ENCODE peak calls at places on chromosomes 12 and 14, in seven cellular contexts. L is CD4-positive, alpha-beta memory T cell; A is neural progenitor cell; J is body of pancreas; M is aorta; K is uterus; V is thoracic aorta. I is an unnamed sample.

GRCh38 chr12:106058256-106059182 is 80.2 kb downstream of the NUAK1 start:
- DNase-seq in L (no peak), A (no peak), J (no peak), M (no peak), K (no peak), V (no peak), I (no peak)

GRCh38 chr12:67006612-67007011 is 262.5 kb upstream of the CAND1 start:
- DNase-seq in L (no peak), A (no peak), J (no peak), M (no peak), K (no peak), V (no peak), I (no peak)

GRCh38 chr12:87689196-87689595 is 340.0 kb downstream of the C12orf50 start:
- DNase-seq in L (no peak), A (no peak), J (no peak), M (no peak), K (no peak), V (no peak), I (no peak)

GRCh38 chr12:46556105-46556559 is 183.6 kb upstream of the SLC38A2 start:
- DNase-seq in L (no peak), A (no peak), J (no peak), M (no peak), K (no peak), V (no peak), I (no peak)

GRCh38 chr12:122845865-122846621 is 10.8 kb downstream of the HIP1R start:
- DNase-seq in L (no peak), A (no peak), J (peak; percentile 16), M (no peak), K (no peak), V (no peak), I (no peak)

GRCh38 chr12:75452675-75453330 is 27.8 kb upstream of the GLIPR1 start:
- DNase-seq in L (no peak), A (no peak), J (no peak), M (no peak), K (no peak), V (no peak), I (no peak)

GRCh38 chr12:68675098-68675842 is 11.5 kb upstream of the NUP107 start:
- DNase-seq in L (peak; percentile 76), A (peak; percentile 30), J (no peak), M (no peak), K (no peak), V (no peak), I (no peak)

GRCh38 chr14:26191123-26191522 is 406.7 kb downstream of the NOVA1 start:
- DNase-seq in L (no peak), A (no peak), J (no peak), M (no peak), K (no peak), V (no peak), I (no peak)

GRCh38 chr12:54287316-54288157 is 7.0 kb downstream of the HNRNPA1 start:
- DNase-seq in L (no peak), A (no peak), J (no peak), M (no peak), K (no peak), V (no peak), I (no peak)

GRCh38 chr12:91181053-91181452 is 1.6 kb downstream of the DCN start:
- DNase-seq in L (no peak), A (no peak), J (no peak), M (no peak), K (no peak), V (no peak), I (no peak)

GRCh38 chr12:23694307-23694706 is 255.2 kb downstream of the SOX5 start:
- DNase-seq in L (no peak), A (no peak), J (no peak), M (no peak), K (no peak), V (no peak), I (no peak)

GRCh38 chr12:102645968-102646367 is 165.6 kb upstream of the IGF1 start:
- DNase-seq in L (no peak), A (no peak), J (no peak), M (no peak), K (no peak), V (no peak), I (no peak)

GRCh38 chr14:90388437-90388836 is 8.4 kb upstream of the CALM1 start:
- DNase-seq in L (no peak), A (peak; percentile 60), J (peak; percentile 70), M (no peak), K (no peak), V (no peak), I (no peak)

GRCh38 chr12:112190626-112191025 is 65.3 kb downstream of the TRAFD1 start:
- DNase-seq in L (no peak), A (no peak), J (peak; percentile 61), M (no peak), K (no peak), V (no peak), I (no peak)

GRCh38 chr12:49098035-49098451 is 3.4 kb upstream of the DHH start:
- DNase-seq in L (peak; percentile 60), A (peak; percentile 78), J (peak; percentile 47), M (peak; percentile 63), K (no peak), V (no peak), I (peak; percentile 48)

GRCh38 chr14:29056167-29056566 is 289.6 kb downstream of the FOXG1 start:
- DNase-seq in L (no peak), A (no peak), J (no peak), M (no peak), K (no peak), V (no peak), I (no peak)

GRCh38 chr14:52043690-52044089 is 25.2 kb downstream of the NID2 start:
- DNase-seq in L (no peak), A (peak; percentile 71), J (peak; percentile 33), M (no peak), K (no peak), V (no peak), I (no peak)

GRCh38 chr14:75084513-75084912 is 15.1 kb downstream of the ZC2HC1C start:
- DNase-seq in L (no peak), A (no peak), J (no peak), M (no peak), K (no peak), V (no peak), I (no peak)

GRCh38 chr14:31167032-31167431 is 40.6 kb downstream of the HECTD1 start:
- DNase-seq in L (no peak), A (no peak), J (no peak), M (no peak), K (no peak), V (no peak), I (no peak)

GRCh38 chr12:13443498-13443897 is 247.0 kb downstream of the EMP1 start:
- DNase-seq in L (no peak), A (no peak), J (no peak), M (no peak), K (no peak), V (no peak), I (no peak)

GRCh38 chr12:54412786-54413185 is 6.3 kb downstream of the ITGA5 start:
- DNase-seq in L (peak; percentile 53), A (no peak), J (no peak), M (peak; percentile 50), K (no peak), V (no peak), I (peak; percentile 69)

GRCh38 chr12:25253371-25254068 is 2.8 kb upstream of the KRAS start:
- DNase-seq in L (no peak), A (no peak), J (no peak), M (no peak), K (no peak), V (no peak), I (no peak)

GRCh38 chr12:45416161-45416560 is 200.3 kb downstream of the ANO6 start:
- DNase-seq in L (no peak), A (no peak), J (no peak), M (no peak), K (no peak), V (no peak), I (no peak)

GRCh38 chr14:73888971-73889370 is 2.3 kb downstream of the ZNF410 start:
- DNase-seq in L (no peak), A (no peak), J (no peak), M (no peak), K (no peak), V (no peak), I (no peak)

GRCh38 chr12:70154960-70155589 is 88.2 kb upstream of the CNOT2 start:
- DNase-seq in L (no peak), A (peak; percentile 39), J (no peak), M (no peak), K (no peak), V (no peak), I (no peak)
- H3K9me3 ChIP-seq in L (no peaks in the 10 kb centered on the region), A (peaks cover 42% of the 10 kb centered on the region), J (no peaks in the 10 kb centered on the region), M (no peaks in the 10 kb centered on the region), K (no peaks in the 10 kb centered on the region), V (peaks cover 6% of the 10 kb centered on the region), I (peaks cover 3% of the 10 kb centered on the region)

DNA sequence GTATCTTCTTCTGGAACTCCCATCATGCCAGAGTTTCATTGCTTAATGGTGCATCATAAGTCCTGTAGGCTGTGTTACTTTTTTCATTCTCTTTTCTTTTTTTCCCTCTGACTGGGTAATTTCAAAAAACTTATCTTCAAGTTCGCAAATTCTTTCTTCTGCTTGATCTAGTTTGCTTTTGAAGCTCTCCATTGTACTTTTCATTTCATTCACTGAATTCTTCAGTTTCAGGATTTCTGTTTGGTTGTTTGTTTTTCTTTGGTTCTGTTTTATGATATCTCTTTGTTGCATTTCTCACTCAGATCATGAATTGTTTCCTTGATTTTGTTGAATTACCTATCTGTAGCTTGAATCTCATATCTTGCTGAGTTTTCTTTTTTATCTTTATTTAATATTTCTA is 83.3 kb upstream of the PRMT8 start:
- DNase-seq in L (no peak), A (no peak), J (no peak), M (no peak), K (no peak), V (no peak), I (no peak)
- H3K9me3 ChIP-seq in L (no peaks in the 10 kb centered on the region), A (peaks cover 17% of the 10 kb centered on the region), J (peaks cover 2% of the 10 kb centered on the region), M (peaks cover 8% of the 10 kb centered on the region), K (no peaks in the 10 kb centered on the region), V (peaks cover 23% of the 10 kb centered on the region), I (peaks cover 35% of the 10 kb centered on the region)

DNA sequence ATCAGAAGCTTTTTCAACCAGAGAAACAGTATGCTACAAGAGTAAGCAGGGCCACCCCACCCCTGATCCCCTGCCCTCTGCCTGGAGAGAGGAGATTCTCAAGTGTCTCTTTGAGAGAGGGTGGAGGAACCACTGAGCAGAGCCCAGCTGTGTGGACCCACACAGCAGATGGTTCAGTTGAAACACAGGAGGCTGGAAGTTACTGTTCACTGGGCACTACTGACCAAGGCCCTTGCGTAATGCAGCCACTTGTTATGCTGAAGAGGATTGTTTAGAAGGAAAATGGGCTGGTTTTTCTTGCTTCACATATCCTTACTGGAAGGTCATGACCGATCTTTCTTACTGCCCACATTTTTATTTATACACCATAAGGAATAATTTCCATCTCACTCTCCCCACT is 375.0 kb upstream of the DDHD1 start:
- DNase-seq in L (no peak), A (no peak), J (no peak), M (no peak), K (no peak), V (no peak), I (no peak)
- H3K9me3 ChIP-seq in L (no peaks in the 10 kb centered on the region), A (no peaks in the 10 kb centered on the region), J (no peaks in the 10 kb centered on the region), M (peaks cover 3% of the 10 kb centered on the region), K (no peaks in the 10 kb centered on the region), V (no peaks in the 10 kb centered on the region), I (no peaks in the 10 kb centered on the region)

GRCh38 chr14:104175811-104176210 is 37.4 kb downstream of the KIF26A start:
- DNase-seq in L (no peak), A (no peak), J (no peak), M (no peak), K (no peak), V (no peak), I (no peak)
- H3K9me3 ChIP-seq in L (no peaks in the 10 kb centered on the region), A (no peaks in the 10 kb centered on the region), J (no peaks in the 10 kb centered on the region), M (no peaks in the 10 kb centered on the region), K (no peaks in the 10 kb centered on the region), V (no peaks in the 10 kb centered on the region), I (no peaks in the 10 kb centered on the region)

I was measured in tibial artery.